ENCODE peak calls at places on chromosomes 12 and 14, in six cellular contexts. T is stimulated activated CD8-positive, alpha-beta memory T cell treated with anti-CD3 and anti-CD28 coated beads, Interleukin-15, amount 100 ng/mL, for 1 hour; R is heart right ventricle; J is LoVo; C is omental fat pad; O is COR-L47. W is an unnamed sample.

GRCh38 chr12:113867258-113867657 is 98.9 kb downstream of the RBM19 start:
- DNase-seq in T (no peak), C (no peak), J (no peak), R (no peak), O (no peak), W (no peak)

GRCh38 chr12:93974252-93974651 is 174.1 kb upstream of the PLXNC1 start:
- DNase-seq in J (no peak), O (no peak), T (no peak), R (no peak), C (no peak), W (no peak)

GRCh38 chr12:67889935-67890334 is 99.3 kb upstream of the IFNG-AS1 start:
- DNase-seq in C (no peak), R (no peak), T (no peak), O (no peak), J (no peak), W (no peak)

GRCh38 chr14:61280526-61281185 is 482 bp downstream of the TMEM30B start:
- DNase-seq in T (peak), O (peak), R (peak), J (no peak), C (no peak), W (peak)

GRCh38 chr12:120639771-120640721 is at the start of gene CABP1:
- DNase-seq in T (peak), J (peak), C (no peak), O (peak), R (no peak), W (peak)

GRCh38 chr14:64645220-64645891 is 58.9 kb upstream of the PLEKHG3 start:
- DNase-seq in R (peak), C (no peak), O (no peak), J (peak), T (no peak), W (no peak)

GRCh38 chr12:69985656-69986055 is 160.6 kb downstream of the MYRFL start:
- DNase-seq in O (no peak), R (no peak), J (peak), T (no peak), C (no peak), W (no peak)

GRCh38 chr14:89027097-89027740 is 202.8 kb downstream of the TTC8 start:
- DNase-seq in O (no peak), C (no peak), T (peak), R (peak), J (peak), W (peak)

GRCh38 chr12:128734391-128734790 is 89.4 kb downstream of the SLC15A4 start:
- DNase-seq in J (no peak), C (no peak), T (no peak), O (no peak), R (no peak), W (no peak)

GRCh38 chr12:82593901-82594396 is 92.8 kb upstream of the TMTC2 start:
- DNase-seq in R (no peak), J (no peak), C (no peak), O (no peak), T (no peak), W (no peak)

GRCh38 chr14:73750161-73750901 is 36.1 kb upstream of the PNMA1 start:
- DNase-seq in O (no peak), J (no peak), C (no peak), R (no peak), T (no peak), W (no peak)

GRCh38 chr14:22976620-22977433 is 5.5 kb downstream of the AJUBA start:
- DNase-seq in R (no peak), J (peak), T (no peak), O (no peak), C (no peak), W (no peak)

GRCh38 chr14:98867726-98868125 is 404.3 kb downstream of the BCL11B start:
- DNase-seq in C (no peak), R (no peak), J (no peak), O (no peak), T (no peak), W (no peak)

GRCh38 chr12:15834575-15834974 is 45.4 kb upstream of the EPS8 start:
- DNase-seq in J (no peak), T (no peak), C (no peak), R (no peak), O (no peak), W (no peak)

GRCh38 chr12:43840338-43840737 is 4.5 kb downstream of the TMEM117 start:
- DNase-seq in T (no peak), C (no peak), J (no peak), R (no peak), O (no peak), W (no peak)

GRCh38 chr12:132161046-132161781 is 17.0 kb downstream of the NOC4L start:
- DNase-seq in R (no peak), J (no peak), T (no peak), O (no peak), C (no peak), W (no peak)

GRCh38 chr14:61395115-61395725 is 73.8 kb downstream of the PRKCH start:
- DNase-seq in O (no peak), J (no peak), C (no peak), T (no peak), R (no peak), W (no peak)

GRCh38 chr12:79426121-79426520 is 264.6 kb downstream of the PAWR start:
- DNase-seq in C (no peak), T (no peak), J (no peak), O (no peak), R (no peak), W (no peak)

GRCh38 chr12:3964404-3964803 is 91.2 kb upstream of the PARP11 start:
- DNase-seq in T (no peak), O (no peak), R (peak), J (no peak), C (no peak), W (no peak)

GRCh38 chr14:23865502-23865901 is 88.1 kb upstream of the DHRS4 start:
- DNase-seq in J (no peak), R (no peak), O (no peak), T (no peak), C (no peak), W (no peak)

GRCh38 chr14:61521773-61522172 is 173.5 kb upstream of the HIF1A start:
- DNase-seq in R (no peak), T (no peak), C (no peak), J (no peak), O (no peak), W (no peak)

GRCh38 chr12:31558521-31558920 is 32.4 kb downstream of the DENND5B start:
- DNase-seq in J (no peak), O (no peak), R (no peak), T (no peak), C (no peak), W (no peak)

GRCh38 chr12:71685312-71685906 is 473 bp upstream of the TMEM19 start:
- DNase-seq in R (no peak), J (no peak), T (no peak), C (no peak), O (no peak), W (no peak)

GRCh38 chr12:42140901-42141300 is 3.8 kb downstream of the GXYLT1 start:
- DNase-seq in R (peak), O (no peak), C (no peak), T (no peak), J (no peak), W (no peak)